ENCODE peak calls at places on chromosomes 7 and 10, in seven cellular contexts. G, V, R, E, U, D and Z are unnamed samples.

GRCh38 chr7:144100607-144101006 is 8.8 kb upstream of the OR2A2 start:
- DNase-seq in R (no peak), U (no peak), D (no peak), G (no peak), V (no peak), E (no peak), Z (no peak)

GRCh38 chr10:122128357-122128756 is 139.4 kb downstream of the TACC2 start:
- DNase-seq in E (peak), V (peak), G (peak), D (no peak), R (peak), U (no peak), Z (no peak)

GRCh38 chr7:92695308-92696261 is 105.4 kb upstream of the FAM133B start:
- DNase-seq in V (no peak), D (no peak), U (no peak), E (peak), G (no peak), R (peak), Z (no peak)

GRCh38 chr7:98240961-98241673 is 10.9 kb downstream of the TECPR1 start:
- DNase-seq in E (peak), G (no peak), U (no peak), V (peak), D (no peak), R (peak), Z (peak)

GRCh38 chr7:3754488-3755365 is 453.7 kb downstream of the SDK1 start:
- DNase-seq in U (peak), D (peak), R (peak), V (no peak), E (no peak), G (no peak), Z (peak)

GRCh38 chr10:22325272-22325947 is 4.5 kb downstream of the BMI1 start:
- DNase-seq in E (peak), G (peak), U (peak), D (no peak), V (peak), R (peak), Z (peak)

GRCh38 chr7:47807756-47808155 is 140.5 kb downstream of the PKD1L1 start:
- DNase-seq in R (no peak), V (no peak), D (no peak), E (no peak), G (no peak), U (no peak), Z (no peak)

GRCh38 chr7:80705164-80705781 is 66.8 kb downstream of the CD36 start:
- DNase-seq in G (no peak), U (no peak), R (no peak), V (no peak), E (no peak), D (no peak), Z (no peak)

GRCh38 chr10:47372726-47373125 is 11.4 kb downstream of the ZNF488 start:
- DNase-seq in D (no peak), E (no peak), V (no peak), R (no peak), G (peak), U (no peak), Z (no peak)

GRCh38 chr7:34117583-34117982 is 212.2 kb downstream of the BMPER start:
- DNase-seq in V (no peak), D (no peak), E (no peak), G (no peak), U (no peak), R (no peak), Z (no peak)

GRCh38 chr7:120919466-120919865 is 31.1 kb upstream of the ING3 start:
- DNase-seq in G (no peak), D (no peak), V (no peak), R (no peak), E (no peak), U (no peak), Z (no peak)

GRCh38 chr7:152674860-152675760 is 831 bp downstream of the XRCC2 start:
- DNase-seq in V (no peak), U (peak), R (peak), G (no peak), D (no peak), E (no peak), Z (peak)

GRCh38 chr10:92241158-92241500 is 49.7 kb downstream of the CPEB3 start:
- DNase-seq in D (no peak), G (no peak), V (no peak), R (peak), U (no peak), E (peak), Z (no peak)

GRCh38 chr10:96130326-96130758 is 245 bp downstream of the ZNF518A start:
- DNase-seq in V (peak), E (peak), U (peak), G (peak), R (peak), D (peak), Z (peak)

GRCh38 chr7:140418653-140419052 is 14.8 kb downstream of the RAB19 start:
- DNase-seq in V (no peak), U (no peak), R (no peak), G (no peak), D (no peak), E (peak), Z (no peak)

GRCh38 chr7:135428011-135428410 is 81.9 kb downstream of the CNOT4 start:
- DNase-seq in D (no peak), E (no peak), U (peak), V (no peak), R (no peak), G (no peak), Z (peak)

GRCh38 chr7:23277359-23277989 is 21.7 kb upstream of the MALSU1 start:
- DNase-seq in U (peak), R (peak), G (no peak), V (no peak), E (peak), D (no peak), Z (peak)

GRCh38 chr7:151786241-151786640 is 90.7 kb downstream of the PRKAG2 start:
- DNase-seq in U (no peak), E (no peak), D (no peak), R (no peak), V (peak), G (no peak), Z (no peak)

GRCh38 chr7:231030-231857 is 38.9 kb downstream of the FAM20C start:
- DNase-seq in D (no peak), G (no peak), U (no peak), R (no peak), V (no peak), E (no peak), Z (no peak)